ENCODE peak calls at places on chromosomes 2 and 18, in ten cellular contexts. Y, M, O, E, F, I, X, P, T and B are unnamed samples.

GRCh38 chr18:29823671-29824070 is 1218.9 kb downstream of the DSC3 start:
- DNase-seq in Y (no peak), M (no peak), O (no peak), E (no peak), F (no peak), I (no peak), X (no peak), P (no peak), T (no peak), B (no peak)

GRCh38 chr2:190376591-190377245 is 31.4 kb upstream of the MFSD6 start:
- DNase-seq in Y (no peak), M (no peak), O (no peak), E (no peak), F (no peak), I (no peak), X (no peak), P (no peak), T (no peak), B (no peak)

GRCh38 chr2:136025057-136025973 is 39.9 kb upstream of the DARS1 start:
- DNase-seq in Y (peak; percentile 85), M (peak; percentile 54), O (peak; percentile 41), E (peak; percentile 76), F (peak; percentile 73), I (no peak), X (no peak), P (no peak), T (no peak), B (peak; percentile 86)

GRCh38 chr2:101580528-101580927 is 105.6 kb upstream of the RFX8 start:
- DNase-seq in Y (no peak), M (no peak), O (no peak), E (no peak), F (no peak), I (no peak), X (no peak), P (no peak), T (no peak), B (no peak)

GRCh38 chr18:79749251-79750191 is 48.2 kb upstream of the KCNG2 start:
- DNase-seq in Y (peak; percentile 91), M (no peak), O (no peak), E (no peak), F (no peak), I (no peak), X (no peak), P (no peak), T (no peak), B (no peak)

GRCh38 chr18:59385191-59385590 is 26.1 kb upstream of the LMAN1 start:
- DNase-seq in Y (no peak), M (no peak), O (no peak), E (no peak), F (no peak), I (no peak), X (no peak), P (no peak), T (no peak), B (no peak)

GRCh38 chr2:234425923-234426603 is 70.8 kb downstream of the ARL4C start:
- DNase-seq in Y (no peak), M (no peak), O (no peak), E (no peak), F (no peak), I (peak; percentile 65), X (no peak), P (no peak), T (no peak), B (no peak)

GRCh38 chr18:52572036-52572750 is 232.2 kb downstream of the DCC start:
- DNase-seq in Y (no peak), M (no peak), O (no peak), E (no peak), F (no peak), I (no peak), X (no peak), P (no peak), T (no peak), B (no peak)

GRCh38 chr2:229416116-229416694 is 145.1 kb upstream of the PID1 start:
- DNase-seq in Y (no peak), M (no peak), O (peak; percentile 98), E (peak; percentile 44), F (no peak), I (no peak), X (no peak), P (peak; percentile 97), T (no peak), B (peak; percentile 13)

GRCh38 chr2:218168635-218169462 is 2.1 kb upstream of the CXCR1 start:
- DNase-seq in Y (peak; percentile 22), M (no peak), O (peak; percentile 33), E (no peak), F (peak; percentile 71), I (peak; percentile 15), X (peak; percentile 8), P (no peak), T (no peak), B (no peak)

GRCh38 chr2:181105562-181105961 is 125.2 kb downstream of the UBE2E3 start:
- DNase-seq in Y (no peak), M (no peak), O (no peak), E (no peak), F (no peak), I (no peak), X (no peak), P (no peak), T (no peak), B (no peak)

GRCh38 chr2:66495788-66496640 is 61.1 kb downstream of the MEIS1 start:
- DNase-seq in Y (no peak), M (no peak), O (peak; percentile 94), E (no peak), F (no peak), I (no peak), X (peak; percentile 22), P (peak; percentile 74), T (peak; percentile 70), B (no peak)

GRCh38 chr2:218375212-218375611 is 6.9 kb upstream of the SLC11A1 start:
- DNase-seq in Y (no peak), M (no peak), O (peak; percentile 53), E (no peak), F (no peak), I (no peak), X (peak; percentile 40), P (no peak), T (no peak), B (no peak)

GRCh38 chr2:120596191-120596781 is 139.4 kb upstream of the GLI2 start:
- DNase-seq in Y (no peak), M (no peak), O (no peak), E (peak; percentile 22), F (no peak), I (no peak), X (no peak), P (no peak), T (no peak), B (peak; percentile 22)

GRCh38 chr18:51417643-51418483 is 220.4 kb upstream of the MEX3C start:
- DNase-seq in Y (no peak), M (no peak), O (no peak), E (no peak), F (no peak), I (no peak), X (no peak), P (no peak), T (no peak), B (no peak)

GRCh38 chr18:36186461-36187137 is 698 bp upstream of the MOCOS start:
- DNase-seq in Y (no peak), M (no peak), O (peak; percentile 19), E (no peak), F (peak; percentile 44), I (no peak), X (no peak), P (no peak), T (no peak), B (no peak)

GRCh38 chr2:158487419-158487818 is 30.7 kb downstream of the PKP4 start:
- DNase-seq in Y (no peak), M (no peak), O (peak; percentile 64), E (no peak), F (no peak), I (no peak), X (no peak), P (no peak), T (no peak), B (no peak)

GRCh38 chr18:61677435-61677830 is 215.4 kb downstream of the RNF152 start:
- DNase-seq in Y (no peak), M (no peak), O (no peak), E (no peak), F (no peak), I (no peak), X (no peak), P (no peak), T (no peak), B (no peak)

GRCh38 chr2:221610675-221611074 is 38.6 kb upstream of the EPHA4 start:
- DNase-seq in Y (peak; percentile 7), M (no peak), O (no peak), E (no peak), F (no peak), I (no peak), X (no peak), P (no peak), T (no peak), B (no peak)

GRCh38 chr2:227206406-227206805 is 42.0 kb downstream of the COL4A3 start:
- DNase-seq in Y (no peak), M (no peak), O (no peak), E (no peak), F (no peak), I (no peak), X (no peak), P (no peak), T (no peak), B (no peak)

GRCh38 chr2:55961318-55961911 is 37.8 kb upstream of the EFEMP1 start:
- DNase-seq in Y (peak; percentile 10), M (no peak), O (peak; percentile 75), E (no peak), F (peak; percentile 22), I (no peak), X (no peak), P (no peak), T (peak; percentile 16), B (peak; percentile 8)

GRCh38 chr18:3147935-3148554 is 71.7 kb downstream of the MYOM1 start:
- DNase-seq in Y (no peak), M (no peak), O (peak; percentile 4), E (no peak), F (no peak), I (no peak), X (no peak), P (no peak), T (no peak), B (no peak)

GRCh38 chr2:37180006-37180639 is 8.3 kb downstream of the SULT6B1 start:
- DNase-seq in Y (no peak), M (no peak), O (peak; percentile 6), E (no peak), F (no peak), I (no peak), X (no peak), P (peak; percentile 23), T (no peak), B (no peak)

GRCh38 chr18:45785015-45785597 is 40.4 kb upstream of the SIGLEC15 start:
- DNase-seq in Y (no peak), M (no peak), O (peak; percentile 50), E (no peak), F (no peak), I (no peak), X (no peak), P (no peak), T (no peak), B (no peak)

GRCh38 chr2:169734172-169734847 is 678 bp downstream of the KLHL23 start:
- DNase-seq in Y (no peak), M (no peak), O (no peak), E (no peak), F (peak; percentile 48), I (no peak), X (no peak), P (no peak), T (no peak), B (no peak)

GRCh38 chr2:160582481-160583161 is 89.0 kb upstream of the RBMS1 start:
- DNase-seq in Y (no peak), M (no peak), O (peak; percentile 39), E (no peak), F (no peak), I (no peak), X (no peak), P (peak; percentile 40), T (no peak), B (no peak)

GRCh38 chr2:156436477-156437085 is 402 bp downstream of the GPD2 start:
- DNase-seq in Y (no peak), M (no peak), O (no peak), E (no peak), F (peak; percentile 55), I (no peak), X (peak; percentile 20), P (no peak), T (no peak), B (no peak)

GRCh38 chr18:29361843-29362242 is 1184.9 kb upstream of the CDH2 start:
- DNase-seq in Y (no peak), M (no peak), O (no peak), E (no peak), F (no peak), I (no peak), X (no peak), P (no peak), T (no peak), B (no peak)